ENCODE peak calls at places on chromosomes 4 and X, in ten cellular contexts. One of them, this sample, is unnamed.
A peak's percentile ranks its signal among the peaks of the same experiment; 100 is the strongest.

GRCh38 chrX:8748855-8749254 is 16.9 kb upstream of the ANOS1 start:
- DNase-seq in adipocyte: peak; percentile 46
- DNase-seq in neuronal stem cell: no peak
- DNase-seq in MM.1S: no peak
- DNase-seq in upper lobe of left lung: no peak
- DNase-seq in heart right ventricle: no peak
- DNase-seq in CD8-positive, alpha-beta T cell: no peak
- DNase-seq in AG09309: no peak
- DNase-seq in psoas muscle: no peak
- DNase-seq in astrocyte: no peak
- DNase-seq in this sample: no peak

GRCh38 chr4:152154433-152154832 is 381.5 kb downstream of the FBXW7 start:
- DNase-seq in adipocyte: no peak
- DNase-seq in neuronal stem cell: no peak
- DNase-seq in MM.1S: no peak
- DNase-seq in upper lobe of left lung: no peak
- DNase-seq in heart right ventricle: no peak
- DNase-seq in CD8-positive, alpha-beta T cell: no peak
- DNase-seq in AG09309: no peak
- DNase-seq in psoas muscle: no peak
- DNase-seq in astrocyte: no peak
- DNase-seq in this sample: no peak

GRCh38 chr4:7511509-7511908 is 76.8 kb upstream of the PSAPL1 start:
- DNase-seq in adipocyte: no peak
- DNase-seq in neuronal stem cell: no peak
- DNase-seq in MM.1S: no peak
- DNase-seq in upper lobe of left lung: no peak
- DNase-seq in heart right ventricle: no peak
- DNase-seq in CD8-positive, alpha-beta T cell: no peak
- DNase-seq in AG09309: no peak
- DNase-seq in psoas muscle: no peak
- DNase-seq in astrocyte: no peak
- DNase-seq in this sample: no peak

GRCh38 chr4:41538887-41539498 is 1.0 kb downstream of the LIMCH1 start:
- DNase-seq in adipocyte: no peak
- DNase-seq in neuronal stem cell: no peak
- DNase-seq in MM.1S: no peak
- DNase-seq in upper lobe of left lung: no peak
- DNase-seq in heart right ventricle: peak; percentile 18
- DNase-seq in CD8-positive, alpha-beta T cell: no peak
- DNase-seq in AG09309: peak; percentile 31
- DNase-seq in psoas muscle: peak; percentile 41
- DNase-seq in astrocyte: peak; percentile 50
- DNase-seq in this sample: peak; percentile 43

GRCh38 chr4:140049024-140049923 is 104.7 kb downstream of the MAML3 start:
- DNase-seq in adipocyte: peak; percentile 33
- DNase-seq in neuronal stem cell: peak; percentile 57
- DNase-seq in MM.1S: no peak
- DNase-seq in upper lobe of left lung: no peak
- DNase-seq in heart right ventricle: peak; percentile 15
- DNase-seq in CD8-positive, alpha-beta T cell: peak; percentile 23
- DNase-seq in AG09309: no peak
- DNase-seq in psoas muscle: peak; percentile 21
- DNase-seq in astrocyte: peak; percentile 61
- DNase-seq in this sample: peak; percentile 27

GRCh38 chr4:95963456-95963855 is 123.6 kb downstream of the PDHA2 start:
- DNase-seq in adipocyte: no peak
- DNase-seq in neuronal stem cell: no peak
- DNase-seq in MM.1S: no peak
- DNase-seq in upper lobe of left lung: no peak
- DNase-seq in heart right ventricle: no peak
- DNase-seq in CD8-positive, alpha-beta T cell: no peak
- DNase-seq in AG09309: no peak
- DNase-seq in psoas muscle: no peak
- DNase-seq in astrocyte: no peak
- DNase-seq in this sample: no peak

GRCh38 chr4:47251363-47252135 is 212.0 kb downstream of the COMMD8 start:
- DNase-seq in adipocyte: no peak
- DNase-seq in neuronal stem cell: no peak
- DNase-seq in MM.1S: no peak
- DNase-seq in upper lobe of left lung: peak; percentile 9
- DNase-seq in heart right ventricle: no peak
- DNase-seq in CD8-positive, alpha-beta T cell: no peak
- DNase-seq in AG09309: no peak
- DNase-seq in psoas muscle: no peak
- DNase-seq in astrocyte: no peak
- DNase-seq in this sample: no peak

GRCh38 chrX:56232221-56233082 is at the start of gene KLF8:
- DNase-seq in adipocyte: no peak
- DNase-seq in neuronal stem cell: no peak
- DNase-seq in MM.1S: no peak
- DNase-seq in upper lobe of left lung: peak; percentile 82
- DNase-seq in heart right ventricle: peak; percentile 43
- DNase-seq in CD8-positive, alpha-beta T cell: no peak
- DNase-seq in AG09309: no peak
- DNase-seq in psoas muscle: peak; percentile 33
- DNase-seq in astrocyte: no peak
- DNase-seq in this sample: peak; percentile 30

GRCh38 chr4:67575232-67575888 is 16.8 kb downstream of the STAP1 start:
- DNase-seq in adipocyte: no peak
- DNase-seq in neuronal stem cell: no peak
- DNase-seq in MM.1S: peak; percentile 83
- DNase-seq in upper lobe of left lung: no peak
- DNase-seq in heart right ventricle: no peak
- DNase-seq in CD8-positive, alpha-beta T cell: no peak
- DNase-seq in AG09309: no peak
- DNase-seq in psoas muscle: no peak
- DNase-seq in astrocyte: no peak
- DNase-seq in this sample: no peak

GRCh38 chrX:48913605-48914366 is 2.3 kb upstream of the SLC35A2 start:
- DNase-seq in adipocyte: no peak
- DNase-seq in neuronal stem cell: no peak
- DNase-seq in MM.1S: no peak
- DNase-seq in upper lobe of left lung: no peak
- DNase-seq in heart right ventricle: no peak
- DNase-seq in CD8-positive, alpha-beta T cell: no peak
- DNase-seq in AG09309: no peak
- DNase-seq in psoas muscle: no peak
- DNase-seq in astrocyte: no peak
- DNase-seq in this sample: no peak
- H3K4me3 ChIP-seq in adipocyte: no peak overlapping the region
- H3K4me3 ChIP-seq in neuronal stem cell: no peak overlapping the region
- H3K4me3 ChIP-seq in MM.1S: peak overlapping the region; percentile 97
- H3K4me3 ChIP-seq in upper lobe of left lung: no peak overlapping the region
- H3K4me3 ChIP-seq in heart right ventricle: no peak overlapping the region
- H3K4me3 ChIP-seq in CD8-positive, alpha-beta T cell: no peak overlapping the region
- H3K4me3 ChIP-seq in AG09309: no peak overlapping the region
- H3K4me3 ChIP-seq in psoas muscle: no peak overlapping the region
- H3K4me3 ChIP-seq in astrocyte: no peak overlapping the region
- H3K4me3 ChIP-seq in this sample: no peak overlapping the region

GRCh38 chr4:177446571-177446970 is 4.3 kb upstream of the AGA start:
- DNase-seq in adipocyte: no peak
- DNase-seq in neuronal stem cell: no peak
- DNase-seq in MM.1S: peak; percentile 7
- DNase-seq in upper lobe of left lung: no peak
- DNase-seq in heart right ventricle: no peak
- DNase-seq in CD8-positive, alpha-beta T cell: no peak
- DNase-seq in AG09309: no peak
- DNase-seq in psoas muscle: no peak
- DNase-seq in astrocyte: no peak
- DNase-seq in this sample: no peak
- H3K4me3 ChIP-seq in adipocyte: no peak overlapping the region
- H3K4me3 ChIP-seq in neuronal stem cell: no peak overlapping the region
- H3K4me3 ChIP-seq in MM.1S: no peak overlapping the region
- H3K4me3 ChIP-seq in upper lobe of left lung: no peak overlapping the region
- H3K4me3 ChIP-seq in heart right ventricle: no peak overlapping the region
- H3K4me3 ChIP-seq in CD8-positive, alpha-beta T cell: no peak overlapping the region
- H3K4me3 ChIP-seq in AG09309: no peak overlapping the region
- H3K4me3 ChIP-seq in psoas muscle: no peak overlapping the region
- H3K4me3 ChIP-seq in astrocyte: no peak overlapping the region
- H3K4me3 ChIP-seq in this sample: no peak overlapping the region

GRCh38 chrX:46755656-46756055 is 3.3 kb downstream of the SLC9A7 start:
- DNase-seq in adipocyte: no peak
- DNase-seq in neuronal stem cell: no peak
- DNase-seq in MM.1S: no peak
- DNase-seq in upper lobe of left lung: no peak
- DNase-seq in heart right ventricle: no peak
- DNase-seq in CD8-positive, alpha-beta T cell: no peak
- DNase-seq in AG09309: no peak
- DNase-seq in psoas muscle: no peak
- DNase-seq in astrocyte: no peak
- DNase-seq in this sample: no peak

GRCh38 chrX:46758163-46758955 is 559 bp downstream of the SLC9A7 start:
- DNase-seq in adipocyte: peak; percentile 39
- DNase-seq in neuronal stem cell: peak; percentile 0
- DNase-seq in MM.1S: no peak
- DNase-seq in upper lobe of left lung: peak; percentile 70
- DNase-seq in heart right ventricle: peak; percentile 8
- DNase-seq in CD8-positive, alpha-beta T cell: peak; percentile 1
- DNase-seq in AG09309: no peak
- DNase-seq in psoas muscle: no peak
- DNase-seq in astrocyte: no peak
- DNase-seq in this sample: peak; percentile 65

GRCh38 chrX:46757593-46757992 is 1.3 kb downstream of the SLC9A7 start:
- DNase-seq in adipocyte: peak; percentile 4
- DNase-seq in neuronal stem cell: no peak
- DNase-seq in MM.1S: no peak
- DNase-seq in upper lobe of left lung: no peak
- DNase-seq in heart right ventricle: no peak
- DNase-seq in CD8-positive, alpha-beta T cell: no peak
- DNase-seq in AG09309: no peak
- DNase-seq in psoas muscle: no peak
- DNase-seq in astrocyte: no peak
- DNase-seq in this sample: no peak

GRCh38 chrX:46758956-46759644 is at the start of gene SLC9A7:
- DNase-seq in adipocyte: peak; percentile 79
- DNase-seq in neuronal stem cell: peak; percentile 69
- DNase-seq in MM.1S: peak; percentile 68
- DNase-seq in upper lobe of left lung: peak; percentile 96
- DNase-seq in heart right ventricle: peak; percentile 77
- DNase-seq in CD8-positive, alpha-beta T cell: peak; percentile 62
- DNase-seq in AG09309: no peak
- DNase-seq in psoas muscle: peak; percentile 72
- DNase-seq in astrocyte: no peak
- DNase-seq in this sample: peak; percentile 92

GRCh38 chrX:46757052-46757451 is 1.9 kb downstream of the SLC9A7 start:
- DNase-seq in adipocyte: no peak
- DNase-seq in neuronal stem cell: no peak
- DNase-seq in MM.1S: no peak
- DNase-seq in upper lobe of left lung: no peak
- DNase-seq in heart right ventricle: no peak
- DNase-seq in CD8-positive, alpha-beta T cell: no peak
- DNase-seq in AG09309: no peak
- DNase-seq in psoas muscle: no peak
- DNase-seq in astrocyte: no peak
- DNase-seq in this sample: no peak
- H3K4me3 ChIP-seq in adipocyte: no peak overlapping the region
- H3K4me3 ChIP-seq in neuronal stem cell: no peak overlapping the region
- H3K4me3 ChIP-seq in MM.1S: no peak overlapping the region
- H3K4me3 ChIP-seq in upper lobe of left lung: no peak overlapping the region
- H3K4me3 ChIP-seq in heart right ventricle: no peak overlapping the region
- H3K4me3 ChIP-seq in CD8-positive, alpha-beta T cell: no peak overlapping the region
- H3K4me3 ChIP-seq in AG09309: peak overlapping the region; percentile 4
- H3K4me3 ChIP-seq in psoas muscle: no peak overlapping the region
- H3K4me3 ChIP-seq in astrocyte: peak overlapping the region; percentile 73
- H3K4me3 ChIP-seq in this sample: no peak overlapping the region

GRCh38 chr4:185817403-185817818 is 5.4 kb upstream of the SORBS2 start:
- DNase-seq in adipocyte: no peak
- DNase-seq in neuronal stem cell: no peak
- DNase-seq in MM.1S: peak; percentile 92
- DNase-seq in upper lobe of left lung: no peak
- DNase-seq in heart right ventricle: peak; percentile 68
- DNase-seq in CD8-positive, alpha-beta T cell: no peak
- DNase-seq in AG09309: no peak
- DNase-seq in psoas muscle: no peak
- DNase-seq in astrocyte: no peak
- DNase-seq in this sample: peak; percentile 64

GRCh38 chr4:185809517-185810071 is 2.4 kb downstream of the SORBS2 start:
- DNase-seq in adipocyte: no peak
- DNase-seq in neuronal stem cell: no peak
- DNase-seq in MM.1S: no peak
- DNase-seq in upper lobe of left lung: no peak
- DNase-seq in heart right ventricle: no peak
- DNase-seq in CD8-positive, alpha-beta T cell: no peak
- DNase-seq in AG09309: no peak
- DNase-seq in psoas muscle: no peak
- DNase-seq in astrocyte: no peak
- DNase-seq in this sample: no peak

GRCh38 chr4:185810746-185811508 is 1.1 kb downstream of the SORBS2 start:
- DNase-seq in adipocyte: no peak
- DNase-seq in neuronal stem cell: peak; percentile 58
- DNase-seq in MM.1S: no peak
- DNase-seq in upper lobe of left lung: no peak
- DNase-seq in heart right ventricle: no peak
- DNase-seq in CD8-positive, alpha-beta T cell: no peak
- DNase-seq in AG09309: no peak
- DNase-seq in psoas muscle: no peak
- DNase-seq in astrocyte: no peak
- DNase-seq in this sample: no peak

GRCh38 chr4:185813133-185813532 is 1.1 kb upstream of the SORBS2 start:
- DNase-seq in adipocyte: no peak
- DNase-seq in neuronal stem cell: no peak
- DNase-seq in MM.1S: no peak
- DNase-seq in upper lobe of left lung: no peak
- DNase-seq in heart right ventricle: no peak
- DNase-seq in CD8-positive, alpha-beta T cell: no peak
- DNase-seq in AG09309: no peak
- DNase-seq in psoas muscle: no peak
- DNase-seq in astrocyte: no peak
- DNase-seq in this sample: no peak

DNA sequence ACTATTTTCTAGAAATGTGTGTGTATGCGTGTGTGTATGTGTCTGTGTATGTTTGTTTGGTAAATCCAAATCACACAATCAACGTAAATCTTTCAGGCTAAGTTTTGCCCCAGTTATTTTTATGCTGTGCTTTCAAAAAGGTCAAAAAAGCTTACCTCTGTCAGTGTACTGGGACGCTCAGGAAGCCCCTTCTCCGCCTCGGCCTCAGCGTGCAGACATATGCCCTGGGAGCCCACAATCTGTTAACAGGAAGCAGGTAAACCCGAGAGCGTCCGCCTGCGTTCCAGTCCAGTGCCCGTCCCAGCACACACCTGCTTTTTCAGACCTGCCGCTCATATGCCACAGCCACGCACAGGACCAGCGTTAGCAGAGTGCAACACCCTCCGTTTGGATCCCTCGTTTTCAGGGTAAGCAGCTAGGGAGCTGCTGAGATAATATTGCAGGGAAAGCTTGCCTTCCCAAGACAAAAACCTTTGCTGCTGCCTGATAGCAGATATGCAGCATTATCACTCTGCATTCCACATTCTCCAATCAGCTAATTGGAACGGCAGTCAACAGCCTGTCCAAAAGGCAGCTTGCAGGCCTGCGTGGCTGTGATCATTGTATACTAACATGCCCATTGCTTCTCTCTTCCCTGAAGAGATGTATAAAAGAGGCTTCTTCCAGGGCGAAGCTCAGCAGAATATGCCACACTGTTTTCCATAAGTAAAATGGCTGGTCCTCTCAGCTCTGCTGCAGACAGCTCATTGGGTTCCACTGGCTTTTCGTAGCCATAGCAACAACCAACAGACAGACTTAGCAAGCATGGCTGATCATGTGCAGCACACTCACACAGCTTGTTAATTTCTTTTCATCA is at the start of gene SORBS2:
- DNase-seq in adipocyte: no peak
- DNase-seq in neuronal stem cell: no peak
- DNase-seq in MM.1S: peak; percentile 50
- DNase-seq in upper lobe of left lung: peak; percentile 23
- DNase-seq in heart right ventricle: peak; percentile 18
- DNase-seq in CD8-positive, alpha-beta T cell: no peak
- DNase-seq in AG09309: no peak
- DNase-seq in psoas muscle: no peak
- DNase-seq in astrocyte: peak; percentile 78
- DNase-seq in this sample: no peak
- H3K4me3 ChIP-seq in adipocyte: no peak within 1 kb of the TSS
- H3K4me3 ChIP-seq in neuronal stem cell: peak within 1 kb of the TSS; percentile 59
- H3K4me3 ChIP-seq in MM.1S: no peak within 1 kb of the TSS
- H3K4me3 ChIP-seq in upper lobe of left lung: peak within 1 kb of the TSS; percentile 25
- H3K4me3 ChIP-seq in heart right ventricle: peak within 1 kb of the TSS; percentile 36
- H3K4me3 ChIP-seq in CD8-positive, alpha-beta T cell: no peak within 1 kb of the TSS
- H3K4me3 ChIP-seq in AG09309: no peak within 1 kb of the TSS
- H3K4me3 ChIP-seq in psoas muscle: peak within 1 kb of the TSS; percentile 43
- H3K4me3 ChIP-seq in astrocyte: peak within 1 kb of the TSS; percentile 63
- H3K4me3 ChIP-seq in this sample: peak within 1 kb of the TSS; percentile 73